ENCODE peak calls at places on chromosome 7, in five cellular contexts. F is HuH-7.5, G is epithelial cell of proximal tubule, U is HT1080, E is germinal center. V is an unnamed sample.

GRCh38 chr7:47600199-47601118 is 18.5 kb upstream of the TNS3 start:
- DNase-seq in U (peak), G (peak), E (peak), F (no peak), V (no peak)

GRCh38 chr7:151648429-151648828 is 128.7 kb upstream of the RHEB start:
- DNase-seq in U (no peak), F (no peak), E (no peak), G (no peak), V (no peak)

GRCh38 chr7:30688718-30689221 is 6.5 kb upstream of the CRHR2 start:
- DNase-seq in F (no peak), U (peak), E (no peak), G (peak), V (no peak)

GRCh38 chr7:92058899-92059298 is 75.4 kb downstream of the CYP51A1 start:
- DNase-seq in F (no peak), U (no peak), G (no peak), E (no peak), V (no peak)

GRCh38 chr7:74606101-74606908 is 51.2 kb upstream of the GTF2I start:
- DNase-seq in G (no peak), F (peak), U (no peak), E (peak), V (peak)

GRCh38 chr7:37198906-37199485 is 249.7 kb downstream of the ELMO1 start:
- DNase-seq in U (peak), F (peak), G (peak), E (peak), V (no peak)

GRCh38 chr7:116218051-116218645 is 7.8 kb downstream of the TES start:
- DNase-seq in E (no peak), F (no peak), U (peak), G (no peak), V (no peak)

GRCh38 chr7:117032810-117033209 is 79.5 kb downstream of the ST7 start:
- DNase-seq in F (no peak), G (no peak), E (no peak), U (no peak), V (no peak)

GRCh38 chr7:2633538-2634264 is 1.9 kb downstream of the TTYH3 start:
- DNase-seq in G (no peak), F (no peak), E (no peak), U (peak), V (no peak)

GRCh38 chr7:153835104-153835503 is 217.1 kb upstream of the DPP6 start:
- DNase-seq in E (no peak), G (no peak), F (no peak), U (peak), V (no peak)

GRCh38 chr7:148433521-148434180 is 156.9 kb upstream of the C7orf33 start:
- DNase-seq in F (no peak), U (no peak), G (no peak), E (no peak), V (no peak)

GRCh38 chr7:152105205-152105604 is 79.7 kb downstream of the GALNT11 start:
- DNase-seq in U (no peak), G (no peak), F (no peak), E (no peak), V (no peak)

GRCh38 chr7:117203205-117203604 is 119.7 kb downstream of the WNT2 start:
- DNase-seq in G (no peak), F (no peak), E (no peak), U (no peak), V (no peak)

GRCh38 chr7:124171068-124171467 is 138.2 kb upstream of the TMEM229A start:
- DNase-seq in G (no peak), U (no peak), E (no peak), F (no peak), V (no peak)

GRCh38 chr7:5699951-5700384 is 81.5 kb downstream of the RNF216 start:
- DNase-seq in U (no peak), G (no peak), F (no peak), E (peak), V (peak)

GRCh38 chr7:137475966-137476365 is 132.4 kb upstream of the PTN start:
- DNase-seq in E (no peak), F (no peak), G (no peak), U (no peak), V (no peak)

GRCh38 chr7:149016876-149017275 is 11.4 kb downstream of the PDIA4 start:
- DNase-seq in U (no peak), G (no peak), E (no peak), F (no peak), V (no peak)

GRCh38 chr7:73638921-73639320 is 14.6 kb upstream of the MLXIPL start:
- DNase-seq in F (no peak), G (no peak), E (no peak), U (no peak), V (no peak)

GRCh38 chr7:759569-759968 is 32.5 kb upstream of the PRKAR1B start:
- DNase-seq in F (no peak), G (no peak), U (no peak), E (no peak), V (no peak)

GRCh38 chr7:148723846-148724245 is 25.1 kb downstream of the CUL1 start:
- DNase-seq in G (no peak), F (no peak), E (no peak), U (no peak), V (no peak)

GRCh38 chr7:81623251-81623855 is 146.5 kb downstream of the HGF start:
- DNase-seq in F (no peak), E (no peak), G (no peak), U (no peak), V (no peak)

GRCh38 chr7:24227603-24228359 is 56.2 kb upstream of the NPY start:
- DNase-seq in G (no peak), F (no peak), U (no peak), E (peak), V (peak)

GRCh38 chr7:157588271-157588589 is 251.4 kb downstream of the DNAJB6 start:
- DNase-seq in U (no peak), E (no peak), G (no peak), F (no peak), V (no peak)

GRCh38 chr7:134452419-134452827 is 6.5 kb downstream of the AKR1B1 start:
- DNase-seq in U (no peak), F (no peak), E (no peak), G (peak), V (no peak)

GRCh38 chr7:47573758-47574472 is 8.0 kb downstream of the TNS3 start:
- DNase-seq in U (peak), F (no peak), G (peak), E (no peak), V (no peak)

GRCh38 chr7:42511027-42511426 is 274.0 kb upstream of the GLI3 start:
- DNase-seq in E (no peak), F (no peak), U (peak), G (no peak), V (no peak)

GRCh38 chr7:139242741-139243281 is 11.8 kb downstream of the UBN2 start:
- DNase-seq in G (peak), U (no peak), E (no peak), F (no peak), V (no peak)

GRCh38 chr7:117171106-117171505 is 151.8 kb downstream of the WNT2 start:
- DNase-seq in E (no peak), F (no peak), G (no peak), U (no peak), V (no peak)

GRCh38 chr7:25119102-25119501 is 6.0 kb downstream of the CYCS start:
- DNase-seq in F (no peak), U (no peak), E (no peak), G (no peak), V (no peak)

GRCh38 chr7:1886361-1887064 is 216.4 kb downstream of the ELFN1 start:
- DNase-seq in F (no peak), G (no peak), U (no peak), E (no peak), V (no peak)

GRCh38 chr7:29342761-29343160 is 148.2 kb downstream of the CHN2 start:
- DNase-seq in E (no peak), F (no peak), U (no peak), G (no peak), V (no peak)

GRCh38 chr7:139683137-139683871 is 94.5 kb downstream of the HIPK2 start:
- DNase-seq in F (no peak), G (peak), U (peak), E (no peak), V (peak)

GRCh38 chr7:37514520-37514919 is 65.9 kb upstream of the ELMO1 start:
- DNase-seq in G (no peak), E (no peak), F (no peak), U (no peak), V (no peak)

GRCh38 chr7:139523199-139523941 is at the start of gene CLEC2L:
- DNase-seq in E (no peak), G (no peak), U (no peak), F (peak), V (no peak)

GRCh38 chr7:2728309-2729042 is 40.5 kb downstream of the AMZ1 start:
- DNase-seq in U (no peak), E (no peak), F (no peak), G (no peak), V (no peak)

GRCh38 chr7:123966936-123967335 is 41.9 kb downstream of the SPAM1 start:
- DNase-seq in U (peak), G (no peak), F (no peak), E (no peak), V (no peak)

GRCh38 chr7:46003896-46004875 is 83.1 kb upstream of the IGFBP3 start:
- DNase-seq in U (peak), F (no peak), G (peak), E (no peak), V (no peak)